ENCODE peak calls at places on chromosomes 12 and 14, in six cellular contexts. W, N, C, E, I and G are unnamed samples.

GRCh38 chr12:46839232-46839631 is 13.4 kb upstream of the SLC38A4 start:
- DNase-seq in E (no peak), C (no peak), N (no peak), I (no peak), W (no peak), G (no peak)

GRCh38 chr12:28569698-28570411 is 379.6 kb downstream of the CCDC91 start:
- DNase-seq in N (peak), I (peak), E (no peak), W (peak), C (no peak), G (no peak)

GRCh38 chr12:120238839-120239445 is 26.6 kb downstream of the PXN start:
- DNase-seq in C (no peak), I (no peak), E (no peak), N (no peak), W (no peak), G (no peak)

GRCh38 chr12:120764766-120765165 is 39.1 kb downstream of the ACADS start:
- DNase-seq in I (no peak), W (no peak), N (no peak), C (no peak), E (no peak), G (no peak)

GRCh38 chr12:43105426-43105981 is 446.5 kb downstream of the ADAMTS20 start:
- DNase-seq in E (no peak), I (no peak), C (no peak), N (no peak), W (no peak), G (no peak)

GRCh38 chr12:56010112-56010570 is 10.7 kb upstream of the IKZF4 start:
- DNase-seq in E (no peak), N (no peak), I (no peak), C (no peak), W (no peak), G (no peak)

GRCh38 chr12:83823386-83824045 is 1089.1 kb downstream of the SLC6A15 start:
- DNase-seq in I (no peak), N (peak), C (peak), E (no peak), W (peak), G (no peak)

GRCh38 chr12:51848843-51849735 is 571 bp upstream of the FIGNL2 start:
- DNase-seq in E (no peak), W (no peak), I (no peak), C (no peak), N (no peak), G (no peak)

GRCh38 chr14:61511558-61511924 is 183.8 kb upstream of the HIF1A start:
- DNase-seq in C (no peak), E (peak), W (no peak), N (no peak), I (no peak), G (no peak)

GRCh38 chr14:49867831-49868719 is 15.5 kb upstream of the NEMF start:
- DNase-seq in C (peak), N (peak), I (peak), W (peak), E (peak), G (peak)

GRCh38 chr12:30795410-30795659 is 40.6 kb upstream of the CAPRIN2 start:
- DNase-seq in W (no peak), I (no peak), C (no peak), N (no peak), E (no peak), G (no peak)

GRCh38 chr12:65168606-65169310 is 625 bp upstream of the LEMD3 start:
- DNase-seq in E (no peak), N (no peak), W (no peak), C (peak), I (no peak), G (no peak)

GRCh38 chr12:105083551-105084105 is 630 bp downstream of the ALDH1L2 start:
- DNase-seq in I (peak), W (peak), N (no peak), C (peak), E (peak), G (peak)

GRCh38 chr14:101791919-101792572 is 30.5 kb downstream of the PPP2R5C start:
- DNase-seq in E (no peak), W (peak), C (peak), N (peak), I (peak), G (no peak)

GRCh38 chr12:56661560-56661959 is 15.8 kb upstream of the ATP5F1B start:
- DNase-seq in N (no peak), I (no peak), E (no peak), C (peak), W (no peak), G (no peak)

GRCh38 chr14:88866305-88866704 is 41.9 kb downstream of the TTC8 start:
- DNase-seq in C (no peak), N (no peak), I (no peak), W (no peak), E (no peak), G (no peak)

GRCh38 chr12:22409071-22409951 is 74.8 kb upstream of the ST8SIA1 start:
- DNase-seq in I (peak), W (peak), C (peak), N (no peak), E (peak), G (no peak)

GRCh38 chr12:32062841-32063240 is 43.8 kb upstream of the BICD1 start:
- DNase-seq in E (no peak), C (peak), I (no peak), W (peak), N (no peak), G (no peak)

GRCh38 chr12:95687937-95688336 is 102.6 kb downstream of the NTN4 start:
- DNase-seq in N (no peak), C (no peak), E (no peak), I (no peak), W (no peak), G (no peak)

GRCh38 chr12:57164966-57165365 is 17.5 kb upstream of the LRP1-AS start:
- DNase-seq in N (no peak), C (no peak), I (no peak), W (peak), E (no peak), G (peak)

GRCh38 chr14:71439247-71439646 is 493.0 kb upstream of the RGS6 start:
- DNase-seq in N (no peak), C (no peak), E (no peak), W (no peak), I (peak), G (no peak)

GRCh38 chr12:71938728-71939385 is at the start of gene TPH2:
- DNase-seq in W (peak), E (peak), N (peak), I (peak), C (peak), G (no peak)

GRCh38 chr14:32595496-32595895 is 266.4 kb downstream of the AKAP6 start:
- DNase-seq in W (no peak), C (no peak), I (no peak), N (no peak), E (no peak), G (no peak)